ENCODE peak calls at places on chromosomes 2 and 18, in ten cellular contexts. F is GM13977; V is stimulated activated naive CD8-positive, alpha-beta T cell treated with anti-CD3 and anti-CD28 coated beads, Interleukin-15, Interleukin-2, amounts not matched to agents 100 U/mL and 50 U/mL, for 24 hours; K is cardiac muscle cell; J is prostate gland; Y is foreskin fibroblast; A is hypothalamus; P is substantia nigra; L is WTC11; N is endodermal cell. O is an unnamed sample.
A peak's percentile ranks its signal among the peaks of the same experiment; 100 is the strongest.

GRCh38 chr2:95062716-95063400 is 37.4 kb downstream of the MAL start:
- DNase-seq in L (no peak), K (no peak), N (peak; percentile 62), V (no peak), J (no peak), A (no peak), P (no peak), Y (no peak), F (peak; percentile 76), O (no peak)

GRCh38 chr2:170665743-170666142 is 49.4 kb upstream of the SP5 start:
- DNase-seq in V (no peak), J (no peak), A (no peak), Y (no peak), F (no peak), K (no peak), N (no peak), P (no peak), L (no peak), O (no peak)

GRCh38 chr2:12675352-12675795 is 41.4 kb upstream of the TRIB2 start:
- DNase-seq in P (no peak), L (no peak), Y (peak; percentile 55), N (no peak), V (no peak), K (peak; percentile 77), A (no peak), F (no peak), J (no peak), O (no peak)

GRCh38 chr2:67400560-67401464 is 3.7 kb downstream of the ETAA1 start:
- DNase-seq in L (no peak), F (no peak), J (no peak), N (no peak), K (no peak), V (no peak), P (no peak), Y (peak; percentile 22), A (no peak), O (no peak)

GRCh38 chr2:51981813-51982212 is 949.9 kb upstream of the NRXN1 start:
- DNase-seq in L (no peak), K (peak; percentile 57), A (no peak), J (no peak), F (no peak), Y (peak; percentile 65), P (no peak), N (no peak), V (no peak), O (no peak)

GRCh38 chr18:8849696-8850095 is 144.3 kb downstream of the MTCL1 start:
- DNase-seq in F (no peak), Y (peak; percentile 48), A (no peak), J (no peak), P (no peak), V (no peak), K (no peak), L (no peak), N (no peak), O (no peak)

GRCh38 chr2:23498941-23499340 is 114.0 kb downstream of the KLHL29 start:
- DNase-seq in N (no peak), Y (peak; percentile 61), P (no peak), A (no peak), K (peak; percentile 69), F (no peak), J (no peak), V (no peak), L (no peak), O (peak; percentile 24)

GRCh38 chr2:149989447-149990063 is 402.0 kb upstream of the MMADHC start:
- DNase-seq in Y (peak; percentile 60), J (peak; percentile 66), P (no peak), K (no peak), L (no peak), F (no peak), A (no peak), N (no peak), V (no peak), O (no peak)

GRCh38 chr2:86584164-86584913 is 21.1 kb upstream of the CHMP3 start:
- DNase-seq in L (no peak), J (no peak), Y (no peak), F (peak; percentile 16), P (no peak), V (peak; percentile 13), A (no peak), K (peak; percentile 77), N (no peak), O (peak; percentile 36)